ENCODE peak calls at places on chromosome 9, in seven cellular contexts. One of them, this sample, is unnamed.

GRCh38 chr9:81377310-81377709 is 312.0 kb downstream of the TLE1 start:
- DNase-seq in SJSA1: no peak
- DNase-seq in posterior cingulate gyrus: no peak
- DNase-seq in CD8-positive, alpha-beta memory T cell: no peak
- DNase-seq in ELR: no peak
- DNase-seq in activated CD4-positive, alpha-beta T cell treated with anti-CD3 and anti-CD28 coated beads for 1 hour: no peak
- DNase-seq in frontal cortex: no peak
- DNase-seq in this sample: no peak

GRCh38 chr9:115891929-115892328 is 261.7 kb upstream of the PAPPA start:
- DNase-seq in frontal cortex: no peak
- DNase-seq in CD8-positive, alpha-beta memory T cell: no peak
- DNase-seq in SJSA1: no peak
- DNase-seq in activated CD4-positive, alpha-beta T cell treated with anti-CD3 and anti-CD28 coated beads for 1 hour: no peak
- DNase-seq in posterior cingulate gyrus: no peak
- DNase-seq in ELR: peak
- DNase-seq in this sample: no peak

GRCh38 chr9:122370303-122370702 is 521 bp upstream of the PTGS1 start:
- DNase-seq in posterior cingulate gyrus: no peak
- DNase-seq in CD8-positive, alpha-beta memory T cell: no peak
- DNase-seq in activated CD4-positive, alpha-beta T cell treated with anti-CD3 and anti-CD28 coated beads for 1 hour: no peak
- DNase-seq in ELR: peak
- DNase-seq in frontal cortex: no peak
- DNase-seq in SJSA1: no peak
- DNase-seq in this sample: no peak

GRCh38 chr9:33159760-33160127 is 7.4 kb downstream of the B4GALT1 start:
- DNase-seq in CD8-positive, alpha-beta memory T cell: peak
- DNase-seq in SJSA1: peak
- DNase-seq in frontal cortex: no peak
- DNase-seq in ELR: peak
- DNase-seq in posterior cingulate gyrus: no peak
- DNase-seq in activated CD4-positive, alpha-beta T cell treated with anti-CD3 and anti-CD28 coated beads for 1 hour: no peak
- DNase-seq in this sample: peak

GRCh38 chr9:110969971-110970381 is 68.3 kb downstream of the LPAR1 start:
- DNase-seq in ELR: peak
- DNase-seq in frontal cortex: no peak
- DNase-seq in activated CD4-positive, alpha-beta T cell treated with anti-CD3 and anti-CD28 coated beads for 1 hour: no peak
- DNase-seq in SJSA1: no peak
- DNase-seq in posterior cingulate gyrus: no peak
- DNase-seq in CD8-positive, alpha-beta memory T cell: no peak
- DNase-seq in this sample: peak

GRCh38 chr9:18362901-18363685 is 110.9 kb upstream of the ADAMTSL1 start:
- DNase-seq in activated CD4-positive, alpha-beta T cell treated with anti-CD3 and anti-CD28 coated beads for 1 hour: no peak
- DNase-seq in SJSA1: no peak
- DNase-seq in ELR: no peak
- DNase-seq in frontal cortex: no peak
- DNase-seq in posterior cingulate gyrus: no peak
- DNase-seq in CD8-positive, alpha-beta memory T cell: no peak
- DNase-seq in this sample: no peak

GRCh38 chr9:5231212-5231611 is at the start of gene INSL4:
- DNase-seq in ELR: peak
- DNase-seq in frontal cortex: no peak
- DNase-seq in posterior cingulate gyrus: no peak
- DNase-seq in CD8-positive, alpha-beta memory T cell: no peak
- DNase-seq in SJSA1: no peak
- DNase-seq in activated CD4-positive, alpha-beta T cell treated with anti-CD3 and anti-CD28 coated beads for 1 hour: no peak
- DNase-seq in this sample: no peak

GRCh38 chr9:133619791-133620190 is 10.6 kb upstream of the FAM163B start:
- DNase-seq in frontal cortex: no peak
- DNase-seq in ELR: peak
- DNase-seq in SJSA1: no peak
- DNase-seq in posterior cingulate gyrus: no peak
- DNase-seq in activated CD4-positive, alpha-beta T cell treated with anti-CD3 and anti-CD28 coated beads for 1 hour: peak
- DNase-seq in CD8-positive, alpha-beta memory T cell: peak
- DNase-seq in this sample: no peak

GRCh38 chr9:29212590-29213373 is 1639.5 kb upstream of the C9orf72 start:
- DNase-seq in frontal cortex: peak
- DNase-seq in SJSA1: no peak
- DNase-seq in CD8-positive, alpha-beta memory T cell: no peak
- DNase-seq in activated CD4-positive, alpha-beta T cell treated with anti-CD3 and anti-CD28 coated beads for 1 hour: no peak
- DNase-seq in posterior cingulate gyrus: peak
- DNase-seq in ELR: peak
- DNase-seq in this sample: no peak

GRCh38 chr9:129125478-129125877 is 14.3 kb downstream of the PTPA start:
- DNase-seq in posterior cingulate gyrus: no peak
- DNase-seq in frontal cortex: no peak
- DNase-seq in activated CD4-positive, alpha-beta T cell treated with anti-CD3 and anti-CD28 coated beads for 1 hour: no peak
- DNase-seq in CD8-positive, alpha-beta memory T cell: no peak
- DNase-seq in ELR: peak
- DNase-seq in SJSA1: no peak
- DNase-seq in this sample: peak

GRCh38 chr9:119961774-119962408 is 592.7 kb upstream of the BRINP1 start:
- DNase-seq in frontal cortex: no peak
- DNase-seq in posterior cingulate gyrus: no peak
- DNase-seq in activated CD4-positive, alpha-beta T cell treated with anti-CD3 and anti-CD28 coated beads for 1 hour: no peak
- DNase-seq in ELR: peak
- DNase-seq in SJSA1: peak
- DNase-seq in CD8-positive, alpha-beta memory T cell: no peak
- DNase-seq in this sample: no peak

GRCh38 chr9:130137870-130138653 is 34.1 kb upstream of the NCS1 start:
- DNase-seq in CD8-positive, alpha-beta memory T cell: no peak
- DNase-seq in frontal cortex: no peak
- DNase-seq in SJSA1: peak
- DNase-seq in activated CD4-positive, alpha-beta T cell treated with anti-CD3 and anti-CD28 coated beads for 1 hour: no peak
- DNase-seq in ELR: peak
- DNase-seq in posterior cingulate gyrus: no peak
- DNase-seq in this sample: peak